ENCODE peak calls at places on chromosomes 13 and 19, in ten cellular contexts. D, K, C, G, I, M, E, T, Y and O are unnamed samples.

GRCh38 chr19:16587031-16588023 is 15.1 kb upstream of the SLC35E1 start:
- DNase-seq in D (no peak), K (peak), C (peak), G (no peak), I (no peak), M (no peak), E (no peak), T (no peak), Y (peak), O (no peak)

GRCh38 chr13:44219808-44220544 is 153.6 kb upstream of the SERP2 start:
- DNase-seq in D (no peak), K (no peak), C (no peak), G (no peak), I (peak), M (no peak), E (no peak), T (no peak), Y (peak), O (no peak)

GRCh38 chr13:27465611-27466010 is 15.2 kb upstream of the MTIF3 start:
- DNase-seq in D (no peak), K (no peak), C (no peak), G (no peak), I (no peak), M (no peak), E (no peak), T (no peak), Y (no peak), O (no peak)

GRCh38 chr13:96299235-96299634 is 209.3 kb downstream of the HS6ST3 start:
- DNase-seq in D (no peak), K (no peak), C (no peak), G (no peak), I (no peak), M (no peak), E (no peak), T (no peak), Y (no peak), O (no peak)

GRCh38 chr19:1853295-1854031 is 5.2 kb upstream of the REXO1 start:
- DNase-seq in D (peak), K (peak), C (peak), G (peak), I (peak), M (peak), E (peak), T (peak), Y (peak), O (peak)

GRCh38 chr19:53076984-53077383 is 26.2 kb downstream of the ZNF160 start:
- DNase-seq in D (no peak), K (no peak), C (no peak), G (no peak), I (peak), M (no peak), E (no peak), T (peak), Y (peak), O (no peak)

GRCh38 chr13:33258437-33259193 is 26.9 kb downstream of the STARD13 start:
- DNase-seq in D (no peak), K (no peak), C (no peak), G (no peak), I (peak), M (no peak), E (no peak), T (no peak), Y (no peak), O (no peak)

GRCh38 chr13:27353653-27354052 is 70.8 kb upstream of the GTF3A start:
- DNase-seq in D (no peak), K (no peak), C (no peak), G (no peak), I (no peak), M (no peak), E (no peak), T (no peak), Y (no peak), O (no peak)

GRCh38 chr13:111270765-111271164 is 49.7 kb upstream of the TEX29 start:
- DNase-seq in D (no peak), K (no peak), C (no peak), G (no peak), I (no peak), M (no peak), E (no peak), T (no peak), Y (no peak), O (no peak)

GRCh38 chr13:44819762-44820161 is 169.5 kb downstream of the NUFIP1 start:
- DNase-seq in D (no peak), K (no peak), C (no peak), G (no peak), I (no peak), M (no peak), E (no peak), T (no peak), Y (no peak), O (no peak)

GRCh38 chr13:44040754-44041100 is 161.0 kb downstream of the LACC1 start:
- DNase-seq in D (no peak), K (no peak), C (no peak), G (no peak), I (peak), M (no peak), E (no peak), T (no peak), Y (no peak), O (no peak)

GRCh38 chr13:48749699-48750473 is 96.2 kb downstream of the CYSLTR2 start:
- DNase-seq in D (peak), K (no peak), C (peak), G (peak), I (peak), M (peak), E (peak), T (peak), Y (peak), O (peak)